ENCODE peak calls at places on chromosomes 2 and 18, in eight cellular contexts. K, I, D, X, P, T, S and A are unnamed samples.

GRCh38 chr2:236036045-236036444 is 132.1 kb downstream of the GBX2 start:
- DNase-seq in K (no peak), I (no peak), D (no peak), P (no peak), X (no peak), S (no peak), T (no peak), A (no peak)

GRCh38 chr2:72012886-72013574 is 134.6 kb downstream of the CYP26B1 start:
- DNase-seq in K (no peak), T (peak), X (peak), P (no peak), I (no peak), D (no peak), S (no peak), A (no peak)

GRCh38 chr2:201157694-201158093 is 25.2 kb upstream of the CASP10 start:
- DNase-seq in X (no peak), I (no peak), T (no peak), P (no peak), D (no peak), K (no peak), S (no peak), A (no peak)

GRCh38 chr2:150885774-150886386 is 375.8 kb downstream of the RBM43 start:
- DNase-seq in S (no peak), I (no peak), K (no peak), T (no peak), D (no peak), P (no peak), X (no peak), A (no peak)

GRCh38 chr2:220224711-220225519 is 597.5 kb downstream of the SLC4A3 start:
- DNase-seq in X (no peak), S (no peak), T (no peak), P (no peak), K (no peak), I (no peak), D (no peak), A (no peak)

GRCh38 chr2:62192811-62193210 is 3.1 kb upstream of the B3GNT2 start:
- DNase-seq in K (no peak), D (no peak), I (no peak), P (no peak), T (no peak), S (no peak), X (no peak), A (no peak)

GRCh38 chr18:59270689-59271257 is 2.5 kb downstream of the RAX start:
- DNase-seq in I (no peak), P (no peak), X (no peak), S (peak), T (no peak), D (no peak), K (no peak), A (no peak)

GRCh38 chr2:192159764-192160163 is 35.0 kb downstream of the TMEFF2 start:
- DNase-seq in X (no peak), K (no peak), P (no peak), I (no peak), T (no peak), D (no peak), S (no peak), A (no peak)

GRCh38 chr18:68418881-68419280 is 296.0 kb downstream of the TMX3 start:
- DNase-seq in X (no peak), S (no peak), I (no peak), D (no peak), P (no peak), T (no peak), K (no peak), A (no peak)

GRCh38 chr2:159124441-159124911 is 156.0 kb downstream of the TANC1 start:
- DNase-seq in X (peak), D (peak), K (peak), I (no peak), P (no peak), T (no peak), S (no peak), A (no peak)

GRCh38 chr2:241540766-241541561 is 17.6 kb upstream of the BOK start:
- DNase-seq in D (peak), S (peak), T (peak), K (peak), I (peak), X (peak), P (peak), A (no peak)

GRCh38 chr2:42918671-42919335 is 126.4 kb upstream of the HAAO start:
- DNase-seq in S (no peak), I (no peak), T (peak), P (no peak), K (no peak), D (no peak), X (no peak), A (peak)

GRCh38 chr2:42918041-42918440 is 125.7 kb upstream of the HAAO start:
- DNase-seq in I (no peak), K (no peak), T (peak), P (peak), D (no peak), S (no peak), X (no peak), A (peak)

GRCh38 chr2:42914860-42915259 is 122.5 kb upstream of the HAAO start:
- DNase-seq in I (no peak), X (no peak), T (no peak), D (no peak), P (no peak), S (no peak), K (no peak), A (no peak)

GRCh38 chr2:42916394-42916793 is 124.0 kb upstream of the HAAO start:
- DNase-seq in I (no peak), K (no peak), S (no peak), T (peak), X (no peak), P (no peak), D (no peak), A (peak)

GRCh38 chr2:42917374-42918017 is 125.1 kb upstream of the HAAO start:
- DNase-seq in P (no peak), S (no peak), D (no peak), K (peak), T (peak), X (no peak), I (peak), A (peak)
- TF ChIP-seq POLR2A in P (no peak), S (no peak), D (no peak), K (peak), T (no peak), X (no peak), I (no peak), A (no peak)

GRCh38 chr2:10136187-10136934 is 13.8 kb downstream of the RRM2 start:
- DNase-seq in D (no peak), P (no peak), I (no peak), T (no peak), S (peak), K (no peak), X (no peak), A (peak)
- TF ChIP-seq POLR2AphosphoS5 in D (no peak), P (peak), I (no peak), T (no peak), S (no peak), K (peak), X (no peak), A (no peak)

GRCh38 chr2:65350714-65351113 is 81.7 kb downstream of the SPRED2 start:
- DNase-seq in X (no peak), D (no peak), P (peak), I (no peak), K (no peak), T (no peak), S (no peak), A (no peak)
- TF ChIP-seq CTCF in X (peak), D (peak), P (peak), I (peak), K (peak), T (peak), S (no peak), A (peak)

DNA sequence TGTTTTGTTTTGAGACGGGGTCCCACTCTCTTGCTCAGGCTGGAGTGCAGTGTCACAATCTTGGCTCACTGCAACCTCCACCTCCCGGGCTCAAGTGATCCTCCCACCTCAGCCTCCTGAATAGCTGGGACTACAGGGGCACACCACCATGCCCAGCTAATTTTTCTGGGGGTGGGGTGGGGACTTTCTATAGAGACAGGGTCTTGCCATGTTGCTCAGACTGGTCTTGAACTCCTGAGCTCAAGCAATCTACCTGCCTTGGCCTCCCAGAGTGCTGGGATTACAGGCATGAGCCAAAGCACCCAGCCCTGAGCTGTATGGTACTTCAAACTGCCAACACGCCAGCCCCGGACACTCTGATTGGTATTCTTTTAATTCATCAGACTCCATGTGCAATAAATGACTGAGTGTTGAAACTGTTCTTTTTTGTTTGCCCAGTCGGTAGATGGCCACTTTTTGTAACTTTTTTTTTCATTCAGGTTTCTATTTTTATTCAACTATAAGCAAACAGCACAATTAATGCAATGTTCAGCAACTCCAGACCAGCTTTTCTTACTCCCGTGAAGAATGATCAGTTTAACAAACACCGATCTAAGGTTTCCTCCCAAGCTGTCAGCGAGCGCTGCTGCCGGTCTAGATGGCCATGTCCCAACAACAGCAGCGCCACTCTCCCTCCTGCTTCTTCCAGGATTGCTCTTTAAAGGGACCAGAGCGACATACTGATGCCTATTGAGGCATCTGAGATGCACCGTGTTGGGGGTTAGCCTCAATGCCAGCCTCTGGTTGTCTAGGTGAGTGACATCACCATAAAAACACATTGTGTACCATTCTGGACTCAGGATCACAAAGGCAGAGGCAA is 12.5 kb upstream of the TGOLN2 start:
- DNase-seq in S (no peak), P (no peak), T (no peak), X (no peak), I (no peak), K (no peak), D (no peak), A (no peak)
- TF ChIP-seq POLR2A in S (no peak), P (no peak), T (no peak), X (no peak), I (no peak), K (no peak), D (no peak), A (no peak)

GRCh38 chr2:218399391-218400166 is at the start of gene CTDSP1:
- DNase-seq in D (peak), T (peak), K (peak), P (peak), S (peak), X (peak), I (peak), A (peak)

GRCh38 chr2:218397502-218398436 is 1.9 kb upstream of the CTDSP1 start:
- DNase-seq in X (peak), I (no peak), D (peak), T (peak), S (peak), K (peak), P (peak), A (peak)

GRCh38 chr2:218396688-218397501 is 2.8 kb upstream of the CTDSP1 start:
- DNase-seq in K (peak), X (peak), S (peak), T (peak), I (peak), D (no peak), P (no peak), A (peak)

GRCh38 chr2:218400167-218400929 is 680 bp downstream of the CTDSP1 start:
- DNase-seq in K (peak), I (no peak), P (peak), X (no peak), D (no peak), S (peak), T (peak), A (peak)

GRCh38 chr2:218398437-218399390 is 954 bp upstream of the CTDSP1 start:
- DNase-seq in D (peak), P (peak), X (peak), T (peak), I (peak), S (peak), K (peak), A (peak)
- TF ChIP-seq POLR2AphosphoS5 in D (peak), P (no peak), X (peak), T (no peak), I (no peak), S (peak), K (no peak), A (peak)

GRCh38 chr2:217279130-217279529 is 419.3 kb upstream of the TNP1 start:
- DNase-seq in T (no peak), K (no peak), I (no peak), S (no peak), D (no peak), X (no peak), P (no peak), A (no peak)
- TF ChIP-seq CTCF in T (no peak), K (no peak), I (no peak), S (no peak), D (no peak), X (no peak), P (no peak), A (no peak)

GRCh38 chr2:23121968-23122648 is 262.9 kb upstream of the KLHL29 start:
- DNase-seq in S (no peak), T (no peak), I (no peak), D (no peak), P (no peak), K (no peak), X (no peak), A (no peak)
- TF ChIP-seq POLR2A in S (no peak), T (no peak), I (no peak), D (no peak), P (no peak), K (no peak), X (no peak), A (no peak)

DNA sequence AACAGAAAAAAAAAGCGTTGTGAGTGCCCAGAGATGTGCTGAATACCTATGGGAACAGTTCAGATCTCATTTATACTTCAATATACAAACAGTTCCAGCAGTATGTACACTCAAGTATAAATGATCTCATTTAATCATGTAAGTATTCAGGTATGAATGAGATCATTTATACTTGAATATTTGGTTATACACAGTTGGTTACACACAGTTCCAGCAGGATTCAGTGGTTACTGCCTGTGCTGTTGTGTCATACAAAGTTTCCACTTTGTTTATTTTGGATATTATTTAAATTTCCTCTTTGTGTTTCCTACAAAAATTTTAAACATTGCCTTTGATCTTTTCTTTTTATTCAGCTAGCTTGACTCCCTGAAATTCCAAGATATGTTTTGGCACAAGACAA is 293.5 kb upstream of the SLC39A10 start:
- DNase-seq in X (no peak), P (no peak), D (no peak), S (no peak), K (no peak), I (no peak), T (no peak), A (no peak)
- TF ChIP-seq POLR2AphosphoS5 in X (no peak), P (no peak), D (no peak), S (no peak), K (no peak), I (no peak), T (no peak), A (no peak)